ENCODE peak calls at places on chromosomes 1 and 21, in nine cellular contexts. One of them, this sample, is unnamed.

GRCh38 chr21:44006017-44006624 is 6.0 kb upstream of the TRAPPC10 start:
- DNase-seq in MV-4-11: no peak
- DNase-seq in MG63: peak; percentile 86
- DNase-seq in naive B cell: no peak
- DNase-seq in RCC 7860: peak; percentile 92
- DNase-seq in stimulated activated CD4-positive, alpha-beta T cell treated with anti-CD3 and anti-CD28 coated beads, Interleukin-12 subunit alpha, Interleukin-12 subunit beta, amount 100 ng/mL, for 24 hours: no peak
- DNase-seq in smooth muscle cell of the brain vasculature: no peak
- DNase-seq in PC-3: peak; percentile 80
- DNase-seq in CD4-positive, alpha-beta memory T cell: no peak
- DNase-seq in this sample: no peak

GRCh38 chr1:84712288-84712874 is 22.1 kb upstream of the SSX2IP start:
- DNase-seq in MV-4-11: no peak
- DNase-seq in MG63: no peak
- DNase-seq in naive B cell: no peak
- DNase-seq in RCC 7860: no peak
- DNase-seq in stimulated activated CD4-positive, alpha-beta T cell treated with anti-CD3 and anti-CD28 coated beads, Interleukin-12 subunit alpha, Interleukin-12 subunit beta, amount 100 ng/mL, for 24 hours: no peak
- DNase-seq in smooth muscle cell of the brain vasculature: no peak
- DNase-seq in PC-3: peak; percentile 84
- DNase-seq in CD4-positive, alpha-beta memory T cell: no peak
- DNase-seq in this sample: no peak

GRCh38 chr1:228850141-228851100 is 115.1 kb downstream of the RHOU start:
- DNase-seq in MV-4-11: peak; percentile 81
- DNase-seq in MG63: no peak
- DNase-seq in naive B cell: no peak
- DNase-seq in RCC 7860: no peak
- DNase-seq in stimulated activated CD4-positive, alpha-beta T cell treated with anti-CD3 and anti-CD28 coated beads, Interleukin-12 subunit alpha, Interleukin-12 subunit beta, amount 100 ng/mL, for 24 hours: no peak
- DNase-seq in smooth muscle cell of the brain vasculature: no peak
- DNase-seq in PC-3: no peak
- DNase-seq in CD4-positive, alpha-beta memory T cell: no peak
- DNase-seq in this sample: peak; percentile 32

GRCh38 chr1:93021539-93022134 is 57.4 kb upstream of the MTF2 start:
- DNase-seq in MV-4-11: peak; percentile 50
- DNase-seq in MG63: no peak
- DNase-seq in naive B cell: peak; percentile 51
- DNase-seq in RCC 7860: peak; percentile 43
- DNase-seq in stimulated activated CD4-positive, alpha-beta T cell treated with anti-CD3 and anti-CD28 coated beads, Interleukin-12 subunit alpha, Interleukin-12 subunit beta, amount 100 ng/mL, for 24 hours: no peak
- DNase-seq in smooth muscle cell of the brain vasculature: no peak
- DNase-seq in PC-3: peak; percentile 69
- DNase-seq in CD4-positive, alpha-beta memory T cell: peak; percentile 63
- DNase-seq in this sample: peak; percentile 61

GRCh38 chr1:43205671-43206070 is 33.5 kb downstream of the CFAP57 start:
- DNase-seq in MV-4-11: no peak
- DNase-seq in MG63: peak; percentile 21
- DNase-seq in naive B cell: no peak
- DNase-seq in RCC 7860: peak; percentile 14
- DNase-seq in stimulated activated CD4-positive, alpha-beta T cell treated with anti-CD3 and anti-CD28 coated beads, Interleukin-12 subunit alpha, Interleukin-12 subunit beta, amount 100 ng/mL, for 24 hours: no peak
- DNase-seq in smooth muscle cell of the brain vasculature: no peak
- DNase-seq in PC-3: peak; percentile 57
- DNase-seq in CD4-positive, alpha-beta memory T cell: no peak
- DNase-seq in this sample: peak; percentile 10

GRCh38 chr1:77218477-77219165 is 609 bp downstream of the PIGK start:
- DNase-seq in MV-4-11: no peak
- DNase-seq in MG63: no peak
- DNase-seq in naive B cell: no peak
- DNase-seq in RCC 7860: no peak
- DNase-seq in stimulated activated CD4-positive, alpha-beta T cell treated with anti-CD3 and anti-CD28 coated beads, Interleukin-12 subunit alpha, Interleukin-12 subunit beta, amount 100 ng/mL, for 24 hours: no peak
- DNase-seq in smooth muscle cell of the brain vasculature: no peak
- DNase-seq in PC-3: peak; percentile 15
- DNase-seq in CD4-positive, alpha-beta memory T cell: no peak
- DNase-seq in this sample: peak; percentile 2

GRCh38 chr1:157969693-157970485 is 23.6 kb upstream of the KIRREL1 start:
- DNase-seq in MV-4-11: peak; percentile 4
- DNase-seq in MG63: peak; percentile 66
- DNase-seq in naive B cell: no peak
- DNase-seq in RCC 7860: peak; percentile 85
- DNase-seq in stimulated activated CD4-positive, alpha-beta T cell treated with anti-CD3 and anti-CD28 coated beads, Interleukin-12 subunit alpha, Interleukin-12 subunit beta, amount 100 ng/mL, for 24 hours: no peak
- DNase-seq in smooth muscle cell of the brain vasculature: peak; percentile 49
- DNase-seq in PC-3: peak; percentile 95
- DNase-seq in CD4-positive, alpha-beta memory T cell: no peak
- DNase-seq in this sample: peak; percentile 70

GRCh38 chr1:222634180-222635013 is 16.5 kb downstream of the MIA3 start:
- DNase-seq in MV-4-11: peak; percentile 81
- DNase-seq in MG63: peak; percentile 21
- DNase-seq in naive B cell: peak; percentile 75
- DNase-seq in RCC 7860: peak; percentile 76
- DNase-seq in stimulated activated CD4-positive, alpha-beta T cell treated with anti-CD3 and anti-CD28 coated beads, Interleukin-12 subunit alpha, Interleukin-12 subunit beta, amount 100 ng/mL, for 24 hours: peak; percentile 51
- DNase-seq in smooth muscle cell of the brain vasculature: peak; percentile 89
- DNase-seq in PC-3: peak; percentile 100
- DNase-seq in CD4-positive, alpha-beta memory T cell: peak; percentile 78
- DNase-seq in this sample: peak; percentile 99

GRCh38 chr1:57304591-57304990 is 119.3 kb downstream of the DAB1 start:
- DNase-seq in MV-4-11: no peak
- DNase-seq in MG63: no peak
- DNase-seq in naive B cell: no peak
- DNase-seq in RCC 7860: no peak
- DNase-seq in stimulated activated CD4-positive, alpha-beta T cell treated with anti-CD3 and anti-CD28 coated beads, Interleukin-12 subunit alpha, Interleukin-12 subunit beta, amount 100 ng/mL, for 24 hours: no peak
- DNase-seq in smooth muscle cell of the brain vasculature: no peak
- DNase-seq in PC-3: no peak
- DNase-seq in CD4-positive, alpha-beta memory T cell: no peak
- DNase-seq in this sample: no peak

GRCh38 chr1:178529364-178530036 is 16.6 kb downstream of the TEX35 start:
- DNase-seq in MV-4-11: no peak
- DNase-seq in MG63: no peak
- DNase-seq in naive B cell: no peak
- DNase-seq in RCC 7860: no peak
- DNase-seq in stimulated activated CD4-positive, alpha-beta T cell treated with anti-CD3 and anti-CD28 coated beads, Interleukin-12 subunit alpha, Interleukin-12 subunit beta, amount 100 ng/mL, for 24 hours: no peak
- DNase-seq in smooth muscle cell of the brain vasculature: no peak
- DNase-seq in PC-3: no peak
- DNase-seq in CD4-positive, alpha-beta memory T cell: no peak
- DNase-seq in this sample: no peak

GRCh38 chr1:153612755-153613331 is at the start of gene S100A16:
- DNase-seq in MV-4-11: no peak
- DNase-seq in MG63: peak; percentile 89
- DNase-seq in naive B cell: no peak
- DNase-seq in RCC 7860: peak; percentile 67
- DNase-seq in stimulated activated CD4-positive, alpha-beta T cell treated with anti-CD3 and anti-CD28 coated beads, Interleukin-12 subunit alpha, Interleukin-12 subunit beta, amount 100 ng/mL, for 24 hours: no peak
- DNase-seq in smooth muscle cell of the brain vasculature: no peak
- DNase-seq in PC-3: peak; percentile 95
- DNase-seq in CD4-positive, alpha-beta memory T cell: no peak
- DNase-seq in this sample: peak; percentile 82

GRCh38 chr1:89635825-89636815 is 3.2 kb downstream of the LRRC8C start:
- DNase-seq in MV-4-11: no peak
- DNase-seq in MG63: peak; percentile 25
- DNase-seq in naive B cell: no peak
- DNase-seq in RCC 7860: peak; percentile 56
- DNase-seq in stimulated activated CD4-positive, alpha-beta T cell treated with anti-CD3 and anti-CD28 coated beads, Interleukin-12 subunit alpha, Interleukin-12 subunit beta, amount 100 ng/mL, for 24 hours: no peak
- DNase-seq in smooth muscle cell of the brain vasculature: no peak
- DNase-seq in PC-3: peak; percentile 82
- DNase-seq in CD4-positive, alpha-beta memory T cell: no peak
- DNase-seq in this sample: no peak

GRCh38 chr1:85295006-85295431 is 18.6 kb upstream of the BCL10 start:
- DNase-seq in MV-4-11: no peak
- DNase-seq in MG63: peak; percentile 29
- DNase-seq in naive B cell: no peak
- DNase-seq in RCC 7860: peak; percentile 92
- DNase-seq in stimulated activated CD4-positive, alpha-beta T cell treated with anti-CD3 and anti-CD28 coated beads, Interleukin-12 subunit alpha, Interleukin-12 subunit beta, amount 100 ng/mL, for 24 hours: no peak
- DNase-seq in smooth muscle cell of the brain vasculature: no peak
- DNase-seq in PC-3: peak; percentile 98
- DNase-seq in CD4-positive, alpha-beta memory T cell: no peak
- DNase-seq in this sample: no peak

GRCh38 chr1:30684881-30685795 is 38.2 kb downstream of the MATN1 start:
- DNase-seq in MV-4-11: no peak
- DNase-seq in MG63: no peak
- DNase-seq in naive B cell: peak; percentile 5
- DNase-seq in RCC 7860: no peak
- DNase-seq in stimulated activated CD4-positive, alpha-beta T cell treated with anti-CD3 and anti-CD28 coated beads, Interleukin-12 subunit alpha, Interleukin-12 subunit beta, amount 100 ng/mL, for 24 hours: no peak
- DNase-seq in smooth muscle cell of the brain vasculature: no peak
- DNase-seq in PC-3: peak; percentile 24
- DNase-seq in CD4-positive, alpha-beta memory T cell: peak; percentile 4
- DNase-seq in this sample: peak; percentile 89

GRCh38 chr1:154344977-154345837 is 19.9 kb downstream of the ATP8B2 start:
- DNase-seq in MV-4-11: no peak
- DNase-seq in MG63: peak; percentile 36
- DNase-seq in naive B cell: no peak
- DNase-seq in RCC 7860: no peak
- DNase-seq in stimulated activated CD4-positive, alpha-beta T cell treated with anti-CD3 and anti-CD28 coated beads, Interleukin-12 subunit alpha, Interleukin-12 subunit beta, amount 100 ng/mL, for 24 hours: peak; percentile 74
- DNase-seq in smooth muscle cell of the brain vasculature: no peak
- DNase-seq in PC-3: peak; percentile 67
- DNase-seq in CD4-positive, alpha-beta memory T cell: peak; percentile 82
- DNase-seq in this sample: peak; percentile 61

GRCh38 chr1:206463911-206464310 is 6.4 kb upstream of the IKBKE start:
- DNase-seq in MV-4-11: no peak
- DNase-seq in MG63: no peak
- DNase-seq in naive B cell: no peak
- DNase-seq in RCC 7860: no peak
- DNase-seq in stimulated activated CD4-positive, alpha-beta T cell treated with anti-CD3 and anti-CD28 coated beads, Interleukin-12 subunit alpha, Interleukin-12 subunit beta, amount 100 ng/mL, for 24 hours: no peak
- DNase-seq in smooth muscle cell of the brain vasculature: no peak
- DNase-seq in PC-3: no peak
- DNase-seq in CD4-positive, alpha-beta memory T cell: no peak
- DNase-seq in this sample: no peak

GRCh38 chr1:56222914-56223540 is 356.3 kb downstream of the PLPP3 start:
- DNase-seq in MV-4-11: peak; percentile 83
- DNase-seq in MG63: no peak
- DNase-seq in naive B cell: no peak
- DNase-seq in RCC 7860: no peak
- DNase-seq in stimulated activated CD4-positive, alpha-beta T cell treated with anti-CD3 and anti-CD28 coated beads, Interleukin-12 subunit alpha, Interleukin-12 subunit beta, amount 100 ng/mL, for 24 hours: no peak
- DNase-seq in smooth muscle cell of the brain vasculature: no peak
- DNase-seq in PC-3: no peak
- DNase-seq in CD4-positive, alpha-beta memory T cell: no peak
- DNase-seq in this sample: no peak

GRCh38 chr1:216944864-216945505 is 221.8 kb upstream of the ESRRG start:
- DNase-seq in MV-4-11: no peak
- DNase-seq in MG63: no peak
- DNase-seq in naive B cell: no peak
- DNase-seq in RCC 7860: no peak
- DNase-seq in stimulated activated CD4-positive, alpha-beta T cell treated with anti-CD3 and anti-CD28 coated beads, Interleukin-12 subunit alpha, Interleukin-12 subunit beta, amount 100 ng/mL, for 24 hours: no peak
- DNase-seq in smooth muscle cell of the brain vasculature: no peak
- DNase-seq in PC-3: no peak
- DNase-seq in CD4-positive, alpha-beta memory T cell: no peak
- DNase-seq in this sample: no peak

GRCh38 chr1:229972600-229973296 is 94.3 kb upstream of the GALNT2 start:
- DNase-seq in MV-4-11: no peak
- DNase-seq in MG63: no peak
- DNase-seq in naive B cell: no peak
- DNase-seq in RCC 7860: no peak
- DNase-seq in stimulated activated CD4-positive, alpha-beta T cell treated with anti-CD3 and anti-CD28 coated beads, Interleukin-12 subunit alpha, Interleukin-12 subunit beta, amount 100 ng/mL, for 24 hours: no peak
- DNase-seq in smooth muscle cell of the brain vasculature: no peak
- DNase-seq in PC-3: no peak
- DNase-seq in CD4-positive, alpha-beta memory T cell: no peak
- DNase-seq in this sample: no peak

GRCh38 chr1:27380223-27380622 is 2.9 kb downstream of the CD164L2 start:
- DNase-seq in MV-4-11: no peak
- DNase-seq in MG63: no peak
- DNase-seq in naive B cell: no peak
- DNase-seq in RCC 7860: no peak
- DNase-seq in stimulated activated CD4-positive, alpha-beta T cell treated with anti-CD3 and anti-CD28 coated beads, Interleukin-12 subunit alpha, Interleukin-12 subunit beta, amount 100 ng/mL, for 24 hours: no peak
- DNase-seq in smooth muscle cell of the brain vasculature: no peak
- DNase-seq in PC-3: no peak
- DNase-seq in CD4-positive, alpha-beta memory T cell: no peak
- DNase-seq in this sample: no peak

GRCh38 chr1:110048240-110048639 is 13.8 kb downstream of the STRIP1 start:
- DNase-seq in MV-4-11: no peak
- DNase-seq in MG63: no peak
- DNase-seq in naive B cell: no peak
- DNase-seq in RCC 7860: no peak
- DNase-seq in stimulated activated CD4-positive, alpha-beta T cell treated with anti-CD3 and anti-CD28 coated beads, Interleukin-12 subunit alpha, Interleukin-12 subunit beta, amount 100 ng/mL, for 24 hours: no peak
- DNase-seq in smooth muscle cell of the brain vasculature: no peak
- DNase-seq in PC-3: no peak
- DNase-seq in CD4-positive, alpha-beta memory T cell: no peak
- DNase-seq in this sample: no peak

GRCh38 chr1:16145988-16146887 is 9.6 kb downstream of the EPHA2 start:
- DNase-seq in MV-4-11: no peak
- DNase-seq in MG63: peak; percentile 89
- DNase-seq in naive B cell: no peak
- DNase-seq in RCC 7860: peak; percentile 91
- DNase-seq in stimulated activated CD4-positive, alpha-beta T cell treated with anti-CD3 and anti-CD28 coated beads, Interleukin-12 subunit alpha, Interleukin-12 subunit beta, amount 100 ng/mL, for 24 hours: no peak
- DNase-seq in smooth muscle cell of the brain vasculature: peak; percentile 66
- DNase-seq in PC-3: peak; percentile 89
- DNase-seq in CD4-positive, alpha-beta memory T cell: no peak
- DNase-seq in this sample: peak; percentile 71

GRCh38 chr1:232248276-232248803 is 381.6 kb downstream of the SIPA1L2 start:
- DNase-seq in MV-4-11: no peak
- DNase-seq in MG63: no peak
- DNase-seq in naive B cell: no peak
- DNase-seq in RCC 7860: no peak
- DNase-seq in stimulated activated CD4-positive, alpha-beta T cell treated with anti-CD3 and anti-CD28 coated beads, Interleukin-12 subunit alpha, Interleukin-12 subunit beta, amount 100 ng/mL, for 24 hours: no peak
- DNase-seq in smooth muscle cell of the brain vasculature: no peak
- DNase-seq in PC-3: no peak
- DNase-seq in CD4-positive, alpha-beta memory T cell: no peak
- DNase-seq in this sample: no peak

GRCh38 chr1:41752514-41753170 is 166.1 kb downstream of the HIVEP3 start:
- DNase-seq in MV-4-11: no peak
- DNase-seq in MG63: no peak
- DNase-seq in naive B cell: no peak
- DNase-seq in RCC 7860: no peak
- DNase-seq in stimulated activated CD4-positive, alpha-beta T cell treated with anti-CD3 and anti-CD28 coated beads, Interleukin-12 subunit alpha, Interleukin-12 subunit beta, amount 100 ng/mL, for 24 hours: no peak
- DNase-seq in smooth muscle cell of the brain vasculature: no peak
- DNase-seq in PC-3: peak; percentile 7
- DNase-seq in CD4-positive, alpha-beta memory T cell: no peak
- DNase-seq in this sample: no peak

GRCh38 chr1:156346636-156347035 is 8.3 kb downstream of the TSACC start:
- DNase-seq in MV-4-11: no peak
- DNase-seq in MG63: no peak
- DNase-seq in naive B cell: no peak
- DNase-seq in RCC 7860: no peak
- DNase-seq in stimulated activated CD4-positive, alpha-beta T cell treated with anti-CD3 and anti-CD28 coated beads, Interleukin-12 subunit alpha, Interleukin-12 subunit beta, amount 100 ng/mL, for 24 hours: no peak
- DNase-seq in smooth muscle cell of the brain vasculature: no peak
- DNase-seq in PC-3: no peak
- DNase-seq in CD4-positive, alpha-beta memory T cell: no peak
- DNase-seq in this sample: no peak